ENCODE peak calls at places on chromosomes 7 and 10, in nine cellular contexts. One of them, this sample, is unnamed.

GRCh38 chr7:73893342-73894101 is 32.6 kb downstream of the TMEM270 start:
- DNase-seq in caudate nucleus: no peak
- DNase-seq in Karpas-422: no peak
- DNase-seq in epithelial cell of prostate: no peak
- DNase-seq in astrocyte: peak
- DNase-seq in ovary: no peak
- DNase-seq in cardiac muscle cell: no peak
- DNase-seq in upper lobe of right lung: no peak
- DNase-seq in neural progenitor cell: no peak
- DNase-seq in this sample: no peak

GRCh38 chr10:79941585-79942210 is 7.2 kb downstream of the SFTPD start:
- DNase-seq in caudate nucleus: no peak
- DNase-seq in Karpas-422: no peak
- DNase-seq in epithelial cell of prostate: no peak
- DNase-seq in astrocyte: no peak
- DNase-seq in ovary: no peak
- DNase-seq in cardiac muscle cell: no peak
- DNase-seq in upper lobe of right lung: no peak
- DNase-seq in neural progenitor cell: no peak
- DNase-seq in this sample: no peak

GRCh38 chr7:71972513-71972912 is 439.6 kb downstream of the CALN1 start:
- DNase-seq in caudate nucleus: no peak
- DNase-seq in Karpas-422: no peak
- DNase-seq in epithelial cell of prostate: no peak
- DNase-seq in astrocyte: no peak
- DNase-seq in ovary: no peak
- DNase-seq in cardiac muscle cell: no peak
- DNase-seq in upper lobe of right lung: no peak
- DNase-seq in neural progenitor cell: no peak
- DNase-seq in this sample: no peak

GRCh38 chr7:43244232-43244631 is 131.8 kb downstream of the HECW1 start:
- DNase-seq in caudate nucleus: no peak
- DNase-seq in Karpas-422: no peak
- DNase-seq in epithelial cell of prostate: no peak
- DNase-seq in astrocyte: no peak
- DNase-seq in ovary: no peak
- DNase-seq in cardiac muscle cell: no peak
- DNase-seq in upper lobe of right lung: no peak
- DNase-seq in neural progenitor cell: no peak
- DNase-seq in this sample: no peak

GRCh38 chr7:44735403-44736165 is 13.1 kb upstream of the ZMIZ2 start:
- DNase-seq in caudate nucleus: no peak
- DNase-seq in Karpas-422: no peak
- DNase-seq in epithelial cell of prostate: peak
- DNase-seq in astrocyte: peak
- DNase-seq in ovary: no peak
- DNase-seq in cardiac muscle cell: peak
- DNase-seq in upper lobe of right lung: no peak
- DNase-seq in neural progenitor cell: no peak
- DNase-seq in this sample: peak

GRCh38 chr10:79001082-79001885 is 67.5 kb upstream of the ZMIZ1 start:
- DNase-seq in caudate nucleus: no peak
- DNase-seq in Karpas-422: no peak
- DNase-seq in epithelial cell of prostate: no peak
- DNase-seq in astrocyte: no peak
- DNase-seq in ovary: no peak
- DNase-seq in cardiac muscle cell: peak
- DNase-seq in upper lobe of right lung: no peak
- DNase-seq in neural progenitor cell: no peak
- DNase-seq in this sample: no peak

GRCh38 chr10:132508497-132509443 is 28.8 kb upstream of the INPP5A start:
- DNase-seq in caudate nucleus: no peak
- DNase-seq in Karpas-422: no peak
- DNase-seq in epithelial cell of prostate: no peak
- DNase-seq in astrocyte: no peak
- DNase-seq in ovary: no peak
- DNase-seq in cardiac muscle cell: no peak
- DNase-seq in upper lobe of right lung: no peak
- DNase-seq in neural progenitor cell: no peak
- DNase-seq in this sample: no peak

GRCh38 chr10:48548531-48549135 is 56.2 kb downstream of the ARHGAP22 start:
- DNase-seq in caudate nucleus: no peak
- DNase-seq in Karpas-422: no peak
- DNase-seq in epithelial cell of prostate: no peak
- DNase-seq in astrocyte: no peak
- DNase-seq in ovary: no peak
- DNase-seq in cardiac muscle cell: no peak
- DNase-seq in upper lobe of right lung: no peak
- DNase-seq in neural progenitor cell: no peak
- DNase-seq in this sample: no peak

GRCh38 chr7:6442114-6442513 is 5.6 kb downstream of the DAGLB start:
- DNase-seq in caudate nucleus: no peak
- DNase-seq in Karpas-422: no peak
- DNase-seq in epithelial cell of prostate: no peak
- DNase-seq in astrocyte: peak
- DNase-seq in ovary: no peak
- DNase-seq in cardiac muscle cell: peak
- DNase-seq in upper lobe of right lung: no peak
- DNase-seq in neural progenitor cell: no peak
- DNase-seq in this sample: peak

GRCh38 chr7:149415391-149416068 is 45.3 kb downstream of the ZNF777 start:
- DNase-seq in caudate nucleus: no peak
- DNase-seq in Karpas-422: no peak
- DNase-seq in epithelial cell of prostate: no peak
- DNase-seq in astrocyte: peak
- DNase-seq in ovary: no peak
- DNase-seq in cardiac muscle cell: peak
- DNase-seq in upper lobe of right lung: no peak
- DNase-seq in neural progenitor cell: peak
- DNase-seq in this sample: no peak

GRCh38 chr10:89518876-89519842 is 16.2 kb downstream of the SLC16A12 start:
- DNase-seq in caudate nucleus: no peak
- DNase-seq in Karpas-422: no peak
- DNase-seq in epithelial cell of prostate: no peak
- DNase-seq in astrocyte: no peak
- DNase-seq in ovary: no peak
- DNase-seq in cardiac muscle cell: peak
- DNase-seq in upper lobe of right lung: no peak
- DNase-seq in neural progenitor cell: no peak
- DNase-seq in this sample: peak

GRCh38 chr7:70793767-70794166 is 338.2 kb upstream of the GALNT17 start:
- DNase-seq in caudate nucleus: no peak
- DNase-seq in Karpas-422: no peak
- DNase-seq in epithelial cell of prostate: no peak
- DNase-seq in astrocyte: no peak
- DNase-seq in ovary: no peak
- DNase-seq in cardiac muscle cell: no peak
- DNase-seq in upper lobe of right lung: no peak
- DNase-seq in neural progenitor cell: no peak
- DNase-seq in this sample: no peak

GRCh38 chr10:133383551-133383950 is 4.5 kb downstream of the PAOX start:
- DNase-seq in caudate nucleus: no peak
- DNase-seq in Karpas-422: no peak
- DNase-seq in epithelial cell of prostate: no peak
- DNase-seq in astrocyte: no peak
- DNase-seq in ovary: no peak
- DNase-seq in cardiac muscle cell: no peak
- DNase-seq in upper lobe of right lung: no peak
- DNase-seq in neural progenitor cell: no peak
- DNase-seq in this sample: no peak

GRCh38 chr10:62264126-62264525 is 4.5 kb downstream of the RTKN2 start:
- DNase-seq in caudate nucleus: no peak
- DNase-seq in Karpas-422: no peak
- DNase-seq in epithelial cell of prostate: no peak
- DNase-seq in astrocyte: no peak
- DNase-seq in ovary: no peak
- DNase-seq in cardiac muscle cell: no peak
- DNase-seq in upper lobe of right lung: no peak
- DNase-seq in neural progenitor cell: no peak
- DNase-seq in this sample: no peak
- H3K27ac ChIP-seq in caudate nucleus: no peak
- H3K27ac ChIP-seq in Karpas-422: no peak
- H3K27ac ChIP-seq in epithelial cell of prostate: peak
- H3K27ac ChIP-seq in astrocyte: no peak
- H3K27ac ChIP-seq in ovary: no peak
- H3K27ac ChIP-seq in cardiac muscle cell: no peak
- H3K27ac ChIP-seq in upper lobe of right lung: no peak
- H3K27ac ChIP-seq in neural progenitor cell: no peak
- H3K27ac ChIP-seq in this sample: no peak

GRCh38 chr7:130844811-130845580 is 111.0 kb upstream of the KLF14 start:
- DNase-seq in caudate nucleus: no peak
- DNase-seq in Karpas-422: no peak
- DNase-seq in epithelial cell of prostate: peak
- DNase-seq in astrocyte: peak
- DNase-seq in ovary: no peak
- DNase-seq in cardiac muscle cell: peak
- DNase-seq in upper lobe of right lung: no peak
- DNase-seq in neural progenitor cell: no peak
- DNase-seq in this sample: peak
- H3K27ac ChIP-seq in caudate nucleus: no peak
- H3K27ac ChIP-seq in Karpas-422: no peak
- H3K27ac ChIP-seq in epithelial cell of prostate: peak
- H3K27ac ChIP-seq in astrocyte: peak
- H3K27ac ChIP-seq in ovary: no peak
- H3K27ac ChIP-seq in cardiac muscle cell: no peak
- H3K27ac ChIP-seq in upper lobe of right lung: no peak
- H3K27ac ChIP-seq in neural progenitor cell: no peak
- H3K27ac ChIP-seq in this sample: peak

GRCh38 chr7:134842062-134842461 is 62.6 kb downstream of the CALD1 start:
- DNase-seq in caudate nucleus: no peak
- DNase-seq in Karpas-422: no peak
- DNase-seq in epithelial cell of prostate: no peak
- DNase-seq in astrocyte: no peak
- DNase-seq in ovary: no peak
- DNase-seq in cardiac muscle cell: peak
- DNase-seq in upper lobe of right lung: no peak
- DNase-seq in neural progenitor cell: no peak
- DNase-seq in this sample: no peak
- H3K27ac ChIP-seq in caudate nucleus: no peak
- H3K27ac ChIP-seq in Karpas-422: no peak
- H3K27ac ChIP-seq in epithelial cell of prostate: no peak
- H3K27ac ChIP-seq in astrocyte: peak
- H3K27ac ChIP-seq in ovary: no peak
- H3K27ac ChIP-seq in cardiac muscle cell: no peak
- H3K27ac ChIP-seq in upper lobe of right lung: no peak
- H3K27ac ChIP-seq in neural progenitor cell: no peak
- H3K27ac ChIP-seq in this sample: peak

DNA sequence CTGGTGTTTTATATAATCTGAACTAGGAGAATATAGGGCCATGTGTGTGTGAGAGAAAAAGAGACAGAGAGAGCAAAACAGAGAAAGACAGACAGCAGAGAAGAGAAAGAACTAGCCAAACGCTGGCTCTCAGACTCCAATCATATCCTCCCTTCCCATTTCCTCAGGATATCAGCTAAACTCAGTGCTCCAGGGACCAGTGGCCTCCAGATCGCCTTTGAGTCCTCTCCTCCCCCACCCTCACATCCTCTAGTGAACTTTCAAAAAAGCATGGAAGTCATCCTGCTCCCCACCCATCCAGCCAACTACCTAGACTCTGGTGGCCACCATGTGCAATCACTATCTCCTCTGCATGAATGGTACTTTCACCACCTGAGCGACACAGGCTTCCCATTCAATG is 386.1 kb upstream of the NPVF start:
- DNase-seq in caudate nucleus: no peak
- DNase-seq in Karpas-422: no peak
- DNase-seq in epithelial cell of prostate: no peak
- DNase-seq in astrocyte: no peak
- DNase-seq in ovary: no peak
- DNase-seq in cardiac muscle cell: no peak
- DNase-seq in upper lobe of right lung: no peak
- DNase-seq in neural progenitor cell: no peak
- DNase-seq in this sample: no peak
- H3K27ac ChIP-seq in caudate nucleus: peak
- H3K27ac ChIP-seq in Karpas-422: no peak
- H3K27ac ChIP-seq in epithelial cell of prostate: no peak
- H3K27ac ChIP-seq in astrocyte: no peak
- H3K27ac ChIP-seq in ovary: no peak
- H3K27ac ChIP-seq in cardiac muscle cell: peak
- H3K27ac ChIP-seq in upper lobe of right lung: no peak
- H3K27ac ChIP-seq in neural progenitor cell: no peak
- H3K27ac ChIP-seq in this sample: no peak

GRCh38 chr7:150973571-150974451 is 4.3 kb downstream of the KCNH2 start:
- DNase-seq in caudate nucleus: no peak
- DNase-seq in Karpas-422: no peak
- DNase-seq in epithelial cell of prostate: no peak
- DNase-seq in astrocyte: no peak
- DNase-seq in ovary: no peak
- DNase-seq in cardiac muscle cell: no peak
- DNase-seq in upper lobe of right lung: no peak
- DNase-seq in neural progenitor cell: no peak
- DNase-seq in this sample: no peak

GRCh38 chr7:150976529-150977381 is 1.4 kb downstream of the KCNH2 start:
- DNase-seq in caudate nucleus: no peak
- DNase-seq in Karpas-422: no peak
- DNase-seq in epithelial cell of prostate: no peak
- DNase-seq in astrocyte: no peak
- DNase-seq in ovary: no peak
- DNase-seq in cardiac muscle cell: no peak
- DNase-seq in upper lobe of right lung: no peak
- DNase-seq in neural progenitor cell: peak
- DNase-seq in this sample: no peak

GRCh38 chr7:150977382-150978135 is 562 bp downstream of the KCNH2 start:
- DNase-seq in caudate nucleus: no peak
- DNase-seq in Karpas-422: no peak
- DNase-seq in epithelial cell of prostate: no peak
- DNase-seq in astrocyte: no peak
- DNase-seq in ovary: no peak
- DNase-seq in cardiac muscle cell: no peak
- DNase-seq in upper lobe of right lung: no peak
- DNase-seq in neural progenitor cell: peak
- DNase-seq in this sample: no peak

GRCh38 chr7:150974468-150975391 is 3.4 kb downstream of the KCNH2 start:
- DNase-seq in caudate nucleus: no peak
- DNase-seq in Karpas-422: peak
- DNase-seq in epithelial cell of prostate: no peak
- DNase-seq in astrocyte: no peak
- DNase-seq in ovary: peak
- DNase-seq in cardiac muscle cell: peak
- DNase-seq in upper lobe of right lung: peak
- DNase-seq in neural progenitor cell: peak
- DNase-seq in this sample: no peak

GRCh38 chr7:150975536-150976285 is 2.4 kb downstream of the KCNH2 start:
- DNase-seq in caudate nucleus: no peak
- DNase-seq in Karpas-422: no peak
- DNase-seq in epithelial cell of prostate: no peak
- DNase-seq in astrocyte: no peak
- DNase-seq in ovary: no peak
- DNase-seq in cardiac muscle cell: no peak
- DNase-seq in upper lobe of right lung: no peak
- DNase-seq in neural progenitor cell: no peak
- DNase-seq in this sample: no peak
- H3K27ac ChIP-seq in caudate nucleus: peak
- H3K27ac ChIP-seq in Karpas-422: no peak
- H3K27ac ChIP-seq in epithelial cell of prostate: no peak
- H3K27ac ChIP-seq in astrocyte: no peak
- H3K27ac ChIP-seq in ovary: no peak
- H3K27ac ChIP-seq in cardiac muscle cell: peak
- H3K27ac ChIP-seq in upper lobe of right lung: no peak
- H3K27ac ChIP-seq in neural progenitor cell: no peak
- H3K27ac ChIP-seq in this sample: no peak

DNA sequence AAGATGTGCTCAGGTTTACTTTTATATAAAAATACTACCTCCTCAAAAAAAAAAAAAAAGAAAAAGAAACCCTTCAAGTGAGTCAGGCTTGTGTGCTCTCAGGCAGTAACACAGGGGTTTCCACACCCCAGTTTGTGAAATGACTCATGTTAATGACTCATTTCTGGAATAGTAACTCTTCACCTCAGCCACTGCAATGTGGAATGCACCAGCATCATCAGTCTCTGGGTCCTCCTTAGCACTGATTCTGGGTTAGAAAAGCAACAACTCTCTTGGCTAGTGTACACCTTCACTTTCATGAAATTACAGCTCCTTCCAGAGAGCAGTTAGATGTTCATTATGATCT is 110.6 kb downstream of the EMX2 start:
- DNase-seq in caudate nucleus: no peak
- DNase-seq in Karpas-422: no peak
- DNase-seq in epithelial cell of prostate: peak
- DNase-seq in astrocyte: peak
- DNase-seq in ovary: no peak
- DNase-seq in cardiac muscle cell: peak
- DNase-seq in upper lobe of right lung: no peak
- DNase-seq in neural progenitor cell: no peak
- DNase-seq in this sample: peak
- H3K27ac ChIP-seq in caudate nucleus: no peak
- H3K27ac ChIP-seq in Karpas-422: no peak
- H3K27ac ChIP-seq in epithelial cell of prostate: no peak
- H3K27ac ChIP-seq in astrocyte: no peak
- H3K27ac ChIP-seq in ovary: no peak
- H3K27ac ChIP-seq in cardiac muscle cell: no peak
- H3K27ac ChIP-seq in upper lobe of right lung: no peak
- H3K27ac ChIP-seq in neural progenitor cell: no peak
- H3K27ac ChIP-seq in this sample: no peak

This sample was measured in brain microvascular endothelial cell.